ENCODE peak calls at places on chromosome 6, in six cellular contexts. G is 8988T; K is kidney glomerular epithelial cell; I is head of caudate nucleus; E is colonic mucosa; Q is stimulated activated CD8-positive, alpha-beta memory T cell treated with anti-CD3 and anti-CD28 coated beads, Interleukin-4, amount 100 ng/mL, for 24 hours. J is an unnamed sample.

GRCh38 chr6:169188051-169188863 is 65.4 kb downstream of the THBS2 start:
- DNase-seq in Q (no peak), G (no peak), K (peak; percentile 16), E (no peak), I (no peak), J (peak; percentile 89)

GRCh38 chr6:32819729-32820128 is 2.9 kb upstream of the HLA-DOB start:
- DNase-seq in I (no peak), G (no peak), E (no peak), Q (no peak), K (peak; percentile 94), J (peak; percentile 65)

GRCh38 chr6:7590918-7591302 is 912 bp downstream of the SNRNP48 start:
- DNase-seq in E (peak; percentile 28), I (peak; percentile 21), K (no peak), Q (no peak), G (no peak), J (peak; percentile 18)

GRCh38 chr6:25883991-25884390 is 9.9 kb upstream of the SLC17A3 start:
- DNase-seq in E (no peak), G (no peak), Q (no peak), I (no peak), K (peak; percentile 97), J (peak; percentile 1)

GRCh38 chr6:134588267-134588666 is 270.4 kb upstream of the SGK1 start:
- DNase-seq in Q (no peak), G (no peak), K (no peak), E (no peak), I (no peak), J (no peak)

GRCh38 chr6:163513003-163513402 is 98.5 kb downstream of the QKI start:
- DNase-seq in I (no peak), E (no peak), Q (no peak), G (no peak), K (no peak), J (no peak)

GRCh38 chr6:122289721-122290501 is 109.5 kb upstream of the HSF2 start:
- DNase-seq in E (no peak), G (no peak), K (peak; percentile 43), I (no peak), Q (no peak), J (peak; percentile 54)

GRCh38 chr6:162618463-162619002 is 109.0 kb downstream of the PRKN start:
- DNase-seq in Q (no peak), I (no peak), E (no peak), K (no peak), G (no peak), J (no peak)

J was measured in astrocyte of the hippocampus.